ENCODE peak calls at places on chromosomes 3 and 15, in eight cellular contexts. M is astrocyte of the hippocampus; D is stimulated activated CD4-positive, alpha-beta T cell treated with anti-CD3 and anti-CD28 coated beads, Interleukin-4, amount 100 ng/mL, for 4 hours; F is progenitor cell of endocrine pancreas; L is hepatocyte; B is NCI-H1092; P is activated CD4-positive, alpha-beta T cell treated with anti-CD3 and anti-CD28 coated beads for 4 hours; O is NCI-H1694 treated with DMSO at 0.1 percent for 48 hours. Z is an unnamed sample.

GRCh38 chr15:73965730-73966103 is 26.4 kb downstream of the STOML1 start:
- DNase-seq in M (peak; percentile 63), D (peak; percentile 9), F (no peak), L (no peak), B (no peak), P (peak; percentile 25), O (no peak), Z (no peak)

GRCh38 chr15:61256231-61256630 is 27.1 kb upstream of the RORA start:
- DNase-seq in M (no peak), D (no peak), F (no peak), L (no peak), B (no peak), P (no peak), O (no peak), Z (no peak)

GRCh38 chr3:32508731-32509130 is 6.1 kb upstream of the CMTM6 start:
- DNase-seq in M (no peak), D (no peak), F (no peak), L (peak; percentile 20), B (no peak), P (no peak), O (no peak), Z (no peak)

GRCh38 chr3:127908202-127908601 is 6.8 kb upstream of the KBTBD12 start:
- DNase-seq in M (no peak), D (no peak), F (no peak), L (no peak), B (no peak), P (no peak), O (no peak), Z (no peak)

GRCh38 chr15:59137566-59137965 is 32.6 kb downstream of the CCNB2 start:
- DNase-seq in M (no peak), D (no peak), F (no peak), L (no peak), B (no peak), P (no peak), O (no peak), Z (no peak)

GRCh38 chr3:124826703-124827102 is 60.5 kb downstream of the ITGB5 start:
- DNase-seq in M (peak; percentile 95), D (no peak), F (no peak), L (no peak), B (no peak), P (no peak), O (no peak), Z (peak; percentile 58)

GRCh38 chr3:113747719-113748046 is 848 bp downstream of the ATP6V1A start:
- DNase-seq in M (peak; percentile 26), D (peak; percentile 47), F (no peak), L (no peak), B (no peak), P (peak; percentile 25), O (peak; percentile 15), Z (no peak)

GRCh38 chr3:15007681-15008141 is 57.4 kb downstream of the MRPS25 start:
- DNase-seq in M (peak; percentile 48), D (no peak), F (no peak), L (no peak), B (peak; percentile 1), P (no peak), O (no peak), Z (peak; percentile 68)

GRCh38 chr3:189530822-189531221 is 100.4 kb upstream of the TP63 start:
- DNase-seq in M (peak; percentile 95), D (no peak), F (no peak), L (no peak), B (no peak), P (no peak), O (no peak), Z (peak; percentile 25)

GRCh38 chr3:165196577-165197561 is 685 bp upstream of the SLITRK3 start:
- DNase-seq in M (peak; percentile 14), D (no peak), F (no peak), L (peak; percentile 31), B (peak; percentile 28), P (no peak), O (peak; percentile 40), Z (no peak)

GRCh38 chr3:12707425-12707824 is 43.5 kb upstream of the RAF1 start:
- DNase-seq in M (no peak), D (no peak), F (no peak), L (peak; percentile 32), B (no peak), P (no peak), O (no peak), Z (no peak)

GRCh38 chr3:145243875-145244274 is 917.1 kb downstream of the PLOD2 start:
- DNase-seq in M (peak; percentile 85), D (no peak), F (no peak), L (no peak), B (no peak), P (no peak), O (no peak), Z (peak; percentile 60)

GRCh38 chr15:62807539-62808130 is 234.9 kb upstream of the TPM1 start:
- DNase-seq in M (no peak), D (no peak), F (no peak), L (no peak), B (no peak), P (no peak), O (no peak), Z (no peak)

Z was measured in skeletal muscle cell.